ENCODE peak calls at places on chromosomes 12 and 14, in four cellular contexts. One of them, this sample, is unnamed.

GRCh38 chr12:25994252-25994651 is 35.8 kb downstream of the RASSF8 start:
- DNase-seq in K562: no peak
- DNase-seq in SK-N-SH: no peak
- DNase-seq in WTC11: no peak
- DNase-seq in this sample: no peak

GRCh38 chr12:113030875-113031525 is 25.5 kb upstream of the DTX1 start:
- DNase-seq in WTC11: peak; percentile 41
- DNase-seq in SK-N-SH: peak; percentile 71
- DNase-seq in K562: peak; percentile 32
- DNase-seq in this sample: peak; percentile 51

GRCh38 chr14:75979641-75980422 is 2.0 kb downstream of the TGFB3 start:
- DNase-seq in WTC11: no peak
- DNase-seq in SK-N-SH: peak; percentile 77
- DNase-seq in K562: no peak
- DNase-seq in this sample: no peak

GRCh38 chr14:70665448-70666363 is 24.0 kb downstream of the TTC9 start:
- DNase-seq in SK-N-SH: no peak
- DNase-seq in WTC11: no peak
- DNase-seq in K562: no peak
- DNase-seq in this sample: no peak

GRCh38 chr14:102688290-102688689 is 89.0 kb upstream of the TRAF3 start:
- DNase-seq in WTC11: no peak
- DNase-seq in SK-N-SH: no peak
- DNase-seq in K562: no peak
- DNase-seq in this sample: no peak

GRCh38 chr14:54650331-54651017 is 83.5 kb downstream of the SAMD4A start:
- DNase-seq in SK-N-SH: no peak
- DNase-seq in WTC11: no peak
- DNase-seq in K562: no peak
- DNase-seq in this sample: no peak

GRCh38 chr12:9636807-9637206 is 29.1 kb upstream of the KLRB1 start:
- DNase-seq in SK-N-SH: no peak
- DNase-seq in K562: peak; percentile 5
- DNase-seq in WTC11: peak; percentile 31
- DNase-seq in this sample: no peak

GRCh38 chr12:21773263-21773741 is 1.2 kb downstream of the KCNJ8 start:
- DNase-seq in WTC11: peak; percentile 77
- DNase-seq in SK-N-SH: peak; percentile 43
- DNase-seq in K562: peak; percentile 22
- DNase-seq in this sample: peak; percentile 76

GRCh38 chr12:633731-634130 is 29.5 kb downstream of the NINJ2 start:
- DNase-seq in K562: no peak
- DNase-seq in WTC11: no peak
- DNase-seq in SK-N-SH: no peak
- DNase-seq in this sample: no peak

GRCh38 chr14:53946071-53946403 is 10.6 kb downstream of the BMP4 start:
- DNase-seq in SK-N-SH: no peak
- DNase-seq in K562: no peak
- DNase-seq in WTC11: no peak
- DNase-seq in this sample: no peak

GRCh38 chr12:107992016-107992415 is 137.1 kb upstream of the WSCD2 start:
- DNase-seq in K562: no peak
- DNase-seq in WTC11: no peak
- DNase-seq in SK-N-SH: no peak
- DNase-seq in this sample: no peak

DNA sequence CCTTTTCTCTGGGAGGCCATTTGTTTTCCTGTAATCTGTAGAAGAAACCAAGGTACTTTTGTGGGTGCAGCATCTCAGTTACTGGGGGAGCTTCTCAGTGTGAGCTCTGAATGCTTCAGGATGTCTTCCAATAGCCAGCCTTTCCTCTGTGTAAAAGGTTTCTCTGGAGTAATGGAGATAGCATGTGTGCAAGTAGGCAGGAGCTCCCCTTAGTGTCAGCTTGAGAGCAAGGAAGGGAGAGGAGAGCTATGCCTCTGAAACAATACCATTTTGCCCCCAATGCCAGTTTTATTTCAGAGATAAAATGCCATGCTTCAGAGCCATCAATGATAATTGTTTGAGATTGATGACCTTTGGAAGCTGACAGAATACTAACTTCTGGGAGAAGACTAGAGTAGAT is 125.5 kb downstream of the CRADD start:
- DNase-seq in K562: no peak
- DNase-seq in WTC11: no peak
- DNase-seq in SK-N-SH: no peak
- DNase-seq in this sample: no peak
- TF ChIP-seq CTCF in K562: no peak
- TF ChIP-seq CTCF in WTC11: no peak
- TF ChIP-seq CTCF in SK-N-SH: peak; percentile 45
- TF ChIP-seq CTCF in this sample: no peak

GRCh38 chr12:53207042-53207441 is at the start of gene ITGB7:
- DNase-seq in WTC11: no peak
- DNase-seq in K562: peak; percentile 63
- DNase-seq in SK-N-SH: no peak
- DNase-seq in this sample: no peak
- TF ChIP-seq TEAD4 in WTC11: no peak
- TF ChIP-seq TEAD4 in K562: no peak
- TF ChIP-seq TEAD4 in SK-N-SH: no peak
- TF ChIP-seq TEAD4 in this sample: no peak

GRCh38 chr12:72000969-72001648 is 62.5 kb downstream of the TPH2 start:
- DNase-seq in SK-N-SH: no peak
- DNase-seq in K562: no peak
- DNase-seq in WTC11: no peak
- DNase-seq in this sample: no peak
- TF ChIP-seq CTCF in SK-N-SH: no peak
- TF ChIP-seq CTCF in K562: no peak
- TF ChIP-seq CTCF in WTC11: no peak
- TF ChIP-seq CTCF in this sample: no peak

DNA sequence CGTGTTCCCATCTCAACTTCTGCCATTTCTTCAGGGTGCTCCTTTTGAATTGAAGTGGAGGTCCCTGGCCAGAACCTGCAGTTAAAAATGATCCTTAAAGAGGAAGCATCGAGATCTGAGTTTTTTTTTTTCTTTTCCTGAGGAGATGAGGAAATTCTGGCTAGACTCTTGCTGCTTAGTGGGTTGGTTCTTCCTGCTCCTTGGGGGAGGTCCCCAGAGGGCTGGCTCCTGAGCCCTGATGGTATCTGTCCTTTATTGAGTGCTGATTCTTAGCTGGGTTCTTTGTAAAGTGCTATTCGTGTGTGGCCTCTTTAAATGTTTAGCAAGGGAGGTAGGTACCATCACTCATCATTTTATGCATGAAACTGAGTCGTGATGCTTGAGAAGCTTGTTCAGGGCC is 11.7 kb downstream of the PELI2 start:
- DNase-seq in K562: no peak
- DNase-seq in SK-N-SH: no peak
- DNase-seq in WTC11: no peak
- DNase-seq in this sample: no peak
- TF ChIP-seq TEAD4 in K562: no peak
- TF ChIP-seq TEAD4 in SK-N-SH: no peak
- TF ChIP-seq TEAD4 in WTC11: no peak
- TF ChIP-seq TEAD4 in this sample: no peak

GRCh38 chr14:91059576-91060471 is 617 bp downstream of the RPS6KA5 start:
- DNase-seq in K562: peak; percentile 37
- DNase-seq in SK-N-SH: peak; percentile 89
- DNase-seq in WTC11: peak; percentile 54
- DNase-seq in this sample: peak; percentile 5
- TF ChIP-seq CTCF in K562: no peak
- TF ChIP-seq CTCF in SK-N-SH: no peak
- TF ChIP-seq CTCF in WTC11: no peak
- TF ChIP-seq CTCF in this sample: no peak

GRCh38 chr12:121184984-121185894 is 24.7 kb upstream of the P2RX4 start:
- DNase-seq in SK-N-SH: no peak
- DNase-seq in WTC11: no peak
- DNase-seq in K562: no peak
- DNase-seq in this sample: no peak

GRCh38 chr12:121187501-121187900 is 22.4 kb upstream of the P2RX4 start:
- DNase-seq in K562: no peak
- DNase-seq in WTC11: no peak
- DNase-seq in SK-N-SH: no peak
- DNase-seq in this sample: no peak

GRCh38 chr12:121186826-121187225 is 23.1 kb upstream of the P2RX4 start:
- DNase-seq in K562: no peak
- DNase-seq in WTC11: no peak
- DNase-seq in SK-N-SH: no peak
- DNase-seq in this sample: no peak

GRCh38 chr12:121182222-121182896 is 27.6 kb upstream of the P2RX4 start:
- DNase-seq in WTC11: no peak
- DNase-seq in K562: no peak
- DNase-seq in SK-N-SH: no peak
- DNase-seq in this sample: no peak

GRCh38 chr12:121184425-121184824 is 25.5 kb upstream of the P2RX4 start:
- DNase-seq in WTC11: peak; percentile 27
- DNase-seq in K562: no peak
- DNase-seq in SK-N-SH: no peak
- DNase-seq in this sample: peak; percentile 51
- TF ChIP-seq TEAD4 in WTC11: no peak
- TF ChIP-seq TEAD4 in K562: no peak
- TF ChIP-seq TEAD4 in SK-N-SH: no peak
- TF ChIP-seq TEAD4 in this sample: no peak

GRCh38 chr12:57846577-57847319 is at the start of gene CTDSP2:
- DNase-seq in SK-N-SH: peak; percentile 99
- DNase-seq in WTC11: peak; percentile 100
- DNase-seq in K562: peak; percentile 100
- DNase-seq in this sample: peak; percentile 95
- TF ChIP-seq CTCF in SK-N-SH: no peak
- TF ChIP-seq CTCF in WTC11: no peak
- TF ChIP-seq CTCF in K562: no peak
- TF ChIP-seq CTCF in this sample: no peak